ENCODE peak calls at places on chromosomes 7 and 10, in ten cellular contexts. T is adrenal gland, X is ovary, I is GM12878, G is spleen, O is uterus, S is IMR-90, R is body of pancreas, F is NB4, Q is transverse colon. U is an unnamed sample.

GRCh38 chr10:95196053-95196452 is 2.0 kb downstream of the ACSM6 start:
- DNase-seq in T (no peak), X (no peak), I (no peak), G (no peak), O (no peak), S (peak; percentile 12), R (peak; percentile 50), F (no peak), Q (no peak), U (no peak)

GRCh38 chr7:36062159-36062815 is 90.8 kb upstream of the EEPD1 start:
- DNase-seq in T (peak; percentile 58), X (no peak), I (no peak), G (no peak), O (no peak), S (no peak), R (no peak), F (no peak), Q (no peak), U (no peak)

GRCh38 chr7:117283779-117284178 is 39.1 kb downstream of the WNT2 start:
- DNase-seq in T (no peak), X (no peak), I (no peak), G (no peak), O (no peak), S (no peak), R (no peak), F (no peak), Q (no peak), U (no peak)

GRCh38 chr7:47890125-47890524 is 58.1 kb downstream of the PKD1L1 start:
- DNase-seq in T (no peak), X (no peak), I (no peak), G (no peak), O (no peak), S (no peak), R (no peak), F (no peak), Q (no peak), U (no peak)

GRCh38 chr7:2037301-2037804 is 195.4 kb downstream of the MAD1L1 start:
- DNase-seq in T (no peak), X (peak; percentile 24), I (no peak), G (peak; percentile 62), O (no peak), S (peak; percentile 44), R (no peak), F (no peak), Q (no peak), U (no peak)

GRCh38 chr10:73251683-73252444 is 580 bp downstream of the MRPS16 start:
- DNase-seq in T (peak; percentile 55), X (no peak), I (no peak), G (peak; percentile 80), O (no peak), S (no peak), R (no peak), F (peak; percentile 72), Q (no peak), U (no peak)

GRCh38 chr7:117020605-117021002 is 67.3 kb downstream of the ST7 start:
- DNase-seq in T (no peak), X (no peak), I (no peak), G (no peak), O (no peak), S (no peak), R (no peak), F (no peak), Q (no peak), U (no peak)

GRCh38 chr7:11458736-11459483 is 373.1 kb downstream of the THSD7A start:
- DNase-seq in T (no peak), X (no peak), I (no peak), G (no peak), O (no peak), S (peak; percentile 78), R (no peak), F (peak; percentile 81), Q (no peak), U (no peak)

GRCh38 chr10:127196227-127196954 is at the start of gene INSYN2A:
- DNase-seq in T (no peak), X (peak; percentile 47), I (no peak), G (no peak), O (no peak), S (peak; percentile 44), R (peak; percentile 17), F (no peak), Q (peak; percentile 27), U (no peak)

GRCh38 chr7:116101709-116102108 is 71.1 kb upstream of the TFEC start:
- DNase-seq in T (no peak), X (no peak), I (no peak), G (no peak), O (no peak), S (peak; percentile 65), R (no peak), F (no peak), Q (no peak), U (no peak)

GRCh38 chr10:91613411-91614253 is 19.2 kb downstream of the PPP1R3C start:
- DNase-seq in T (peak; percentile 69), X (no peak), I (no peak), G (no peak), O (peak; percentile 62), S (peak; percentile 98), R (no peak), F (no peak), Q (no peak), U (no peak)

GRCh38 chr7:128076831-128077271 is 45.6 kb upstream of the LRRC4 start:
- DNase-seq in T (peak; percentile 81), X (peak; percentile 77), I (no peak), G (no peak), O (no peak), S (no peak), R (peak; percentile 73), F (peak; percentile 30), Q (peak; percentile 85), U (no peak)

GRCh38 chr10:34906021-34906965 is 91.2 kb upstream of the PARD3 start:
- DNase-seq in T (peak; percentile 54), X (no peak), I (no peak), G (no peak), O (no peak), S (peak; percentile 55), R (no peak), F (no peak), Q (no peak), U (no peak)

GRCh38 chr7:21261627-21262564 is 166.0 kb upstream of the SP4 start:
- DNase-seq in T (peak; percentile 52), X (no peak), I (peak; percentile 12), G (peak; percentile 71), O (no peak), S (peak; percentile 18), R (peak; percentile 46), F (peak; percentile 62), Q (peak; percentile 25), U (no peak)

DNA sequence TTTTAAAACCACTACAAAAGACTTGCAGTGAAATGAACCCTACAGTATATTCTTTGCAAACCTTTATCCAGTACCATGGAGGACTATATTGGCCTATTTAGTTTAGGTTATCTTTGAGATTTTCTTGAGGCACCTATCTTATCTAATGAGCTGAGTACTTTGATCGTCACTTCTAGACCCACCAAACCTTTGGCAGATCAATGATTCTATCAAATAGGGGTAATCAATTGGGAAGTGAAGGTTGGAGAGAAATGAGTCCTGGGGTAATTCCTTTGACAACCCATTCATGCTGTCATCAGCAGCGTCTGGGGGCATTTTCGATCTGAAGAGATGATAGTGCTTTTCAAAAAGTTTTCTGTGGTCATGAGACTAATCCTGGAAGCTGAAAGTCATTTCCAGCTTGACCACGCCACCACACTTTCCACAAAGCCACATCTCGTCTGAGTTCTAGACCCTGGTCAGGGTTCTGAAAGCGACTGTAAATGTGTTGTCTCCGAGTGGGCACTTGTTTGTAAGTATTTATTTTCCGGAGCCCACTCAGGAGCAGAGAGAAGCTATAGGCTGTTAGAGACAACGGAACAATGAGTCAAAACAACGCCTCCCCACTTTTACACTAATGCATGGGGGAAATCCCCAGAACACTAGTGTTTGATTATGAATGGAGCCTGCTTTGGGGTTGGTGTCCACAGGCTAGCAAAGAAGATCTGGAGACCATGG is 4.8 kb downstream of the EGR2 start:
- DNase-seq in T (no peak), X (no peak), I (peak; percentile 85), G (no peak), O (no peak), S (no peak), R (no peak), F (no peak), Q (no peak), U (no peak)
- TF ChIP-seq POLR2A in T (no peak), X (no peak), I (peak; percentile 21), G (no peak), O (no peak), S (peak; percentile 0), R (no peak), F (no peak), Q (no peak), U (no peak)

DNA sequence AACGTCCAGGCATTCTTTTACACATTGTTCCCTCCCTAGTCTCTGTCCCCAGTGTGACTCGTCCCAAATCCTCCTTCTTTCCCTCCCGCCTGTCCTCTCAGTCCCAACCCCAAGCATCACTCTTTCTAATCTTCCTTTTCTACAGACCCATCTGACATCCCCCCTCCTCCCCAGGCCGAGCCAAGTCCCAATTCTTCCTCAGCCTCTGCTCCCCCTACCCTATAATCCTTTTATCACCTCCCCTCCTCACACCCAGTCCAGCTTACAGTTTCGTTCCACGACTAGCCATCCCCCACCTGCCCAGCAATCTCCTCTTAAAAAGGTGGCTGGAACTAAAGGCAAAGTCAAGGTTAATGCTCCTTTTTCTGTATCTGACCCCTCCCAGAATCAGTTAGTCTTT is 95.1 kb downstream of the MACC1 start:
- DNase-seq in T (no peak), X (no peak), I (no peak), G (no peak), O (no peak), S (no peak), R (no peak), F (no peak), Q (no peak), U (no peak)
- H3K4me3 ChIP-seq in T (no peak overlapping the region), X (no peak overlapping the region), I (no peak overlapping the region), G (no peak overlapping the region), O (no peak overlapping the region), S (no peak overlapping the region), R (no peak overlapping the region), F (no peak overlapping the region), Q (no peak overlapping the region), U (no peak overlapping the region)

DNA sequence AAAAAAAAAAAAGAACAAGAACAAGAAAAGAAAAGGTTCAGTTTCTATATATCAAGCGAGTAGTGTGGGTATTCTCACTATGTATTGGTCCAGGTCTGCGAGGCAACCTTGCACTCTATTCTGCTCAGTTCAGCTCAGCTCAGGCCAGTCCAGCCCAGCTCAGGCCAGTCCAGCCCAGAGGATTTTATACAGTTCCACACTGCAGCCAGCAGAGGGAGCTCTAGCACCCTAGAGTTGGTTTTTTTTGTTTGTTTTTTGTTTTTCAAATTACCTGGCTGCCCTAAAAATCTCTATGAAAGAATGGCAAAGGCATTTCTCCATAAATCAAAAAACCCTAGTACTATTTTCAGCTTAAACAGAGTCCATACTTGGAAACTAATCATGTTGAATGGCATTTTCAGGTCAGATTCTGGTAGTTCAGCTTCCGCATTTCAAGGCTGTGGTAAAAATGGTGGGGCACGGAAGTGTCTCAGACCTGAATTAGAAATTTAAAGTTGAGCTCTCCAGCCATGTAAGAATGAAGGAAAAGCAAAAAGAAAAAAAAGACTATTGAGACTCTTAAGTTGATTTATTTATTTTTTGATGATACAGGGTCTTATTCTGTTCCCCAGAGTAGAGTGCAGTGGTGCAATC is 55.2 kb upstream of the GSDME start:
- DNase-seq in T (peak; percentile 76), X (peak; percentile 60), I (no peak), G (peak; percentile 79), O (peak; percentile 24), S (peak; percentile 36), R (peak; percentile 70), F (peak; percentile 57), Q (peak; percentile 61), U (no peak)
- TF ChIP-seq CTCF in T (peak; percentile 69), X (peak; percentile 67), I (peak; percentile 81), G (peak; percentile 77), O (peak; percentile 65), S (peak; percentile 85), R (peak; percentile 97), F (peak; percentile 93), Q (peak; percentile 91), U (peak; percentile 81)

GRCh38 chr10:6050801-6051445 is 11.2 kb downstream of the IL2RA start:
- DNase-seq in T (peak; percentile 81), X (peak; percentile 70), I (peak; percentile 89), G (peak; percentile 94), O (peak; percentile 85), S (peak; percentile 44), R (peak; percentile 61), F (peak; percentile 66), Q (peak; percentile 80), U (peak; percentile 92)
- TF ChIP-seq POLR2A in T (no peak), X (no peak), I (peak; percentile 67), G (no peak), O (no peak), S (no peak), R (no peak), F (no peak), Q (no peak), U (no peak)